ENCODE peak calls at places on chromosomes 7 and 10, in ten cellular contexts. One of them, this sample, is unnamed.

GRCh38 chr7:158117341-158118222 is 470.0 kb downstream of the PTPRN2 start:
- DNase-seq in epithelial cell of esophagus: no peak
- DNase-seq in CD4-positive, CD25-positive, alpha-beta regulatory T cell: no peak
- DNase-seq in CD4-positive, alpha-beta memory T cell: no peak
- DNase-seq in colonic mucosa: no peak
- DNase-seq in iPS DF 6.9: no peak
- DNase-seq in tibial artery: no peak
- DNase-seq in CD8-positive, alpha-beta T cell: no peak
- DNase-seq in SJSA1: no peak
- DNase-seq in naive thymus-derived CD4-positive, alpha-beta T cell: no peak
- DNase-seq in this sample: no peak

GRCh38 chr7:84693483-84693882 is 493.4 kb downstream of the SEMA3D start:
- DNase-seq in epithelial cell of esophagus: no peak
- DNase-seq in CD4-positive, CD25-positive, alpha-beta regulatory T cell: no peak
- DNase-seq in CD4-positive, alpha-beta memory T cell: no peak
- DNase-seq in colonic mucosa: no peak
- DNase-seq in iPS DF 6.9: no peak
- DNase-seq in tibial artery: no peak
- DNase-seq in CD8-positive, alpha-beta T cell: no peak
- DNase-seq in SJSA1: no peak
- DNase-seq in naive thymus-derived CD4-positive, alpha-beta T cell: no peak
- DNase-seq in this sample: no peak

GRCh38 chr7:143979359-143979758 is 20.8 kb upstream of the OR6B1 start:
- DNase-seq in epithelial cell of esophagus: peak
- DNase-seq in CD4-positive, CD25-positive, alpha-beta regulatory T cell: no peak
- DNase-seq in CD4-positive, alpha-beta memory T cell: no peak
- DNase-seq in colonic mucosa: no peak
- DNase-seq in iPS DF 6.9: no peak
- DNase-seq in tibial artery: no peak
- DNase-seq in CD8-positive, alpha-beta T cell: no peak
- DNase-seq in SJSA1: peak
- DNase-seq in naive thymus-derived CD4-positive, alpha-beta T cell: no peak
- DNase-seq in this sample: no peak

GRCh38 chr7:85664341-85664740 is 477.5 kb upstream of the SEMA3D start:
- DNase-seq in epithelial cell of esophagus: no peak
- DNase-seq in CD4-positive, CD25-positive, alpha-beta regulatory T cell: no peak
- DNase-seq in CD4-positive, alpha-beta memory T cell: no peak
- DNase-seq in colonic mucosa: no peak
- DNase-seq in iPS DF 6.9: no peak
- DNase-seq in tibial artery: no peak
- DNase-seq in CD8-positive, alpha-beta T cell: no peak
- DNase-seq in SJSA1: no peak
- DNase-seq in naive thymus-derived CD4-positive, alpha-beta T cell: no peak
- DNase-seq in this sample: no peak

GRCh38 chr7:930975-931758 is 23.3 kb downstream of the ADAP1 start:
- DNase-seq in epithelial cell of esophagus: no peak
- DNase-seq in CD4-positive, CD25-positive, alpha-beta regulatory T cell: no peak
- DNase-seq in CD4-positive, alpha-beta memory T cell: no peak
- DNase-seq in colonic mucosa: no peak
- DNase-seq in iPS DF 6.9: no peak
- DNase-seq in tibial artery: peak
- DNase-seq in CD8-positive, alpha-beta T cell: no peak
- DNase-seq in SJSA1: no peak
- DNase-seq in naive thymus-derived CD4-positive, alpha-beta T cell: no peak
- DNase-seq in this sample: no peak

GRCh38 chr7:143459359-143459758 is 16.1 kb downstream of the TAS2R60 start:
- DNase-seq in epithelial cell of esophagus: no peak
- DNase-seq in CD4-positive, CD25-positive, alpha-beta regulatory T cell: no peak
- DNase-seq in CD4-positive, alpha-beta memory T cell: no peak
- DNase-seq in colonic mucosa: no peak
- DNase-seq in iPS DF 6.9: no peak
- DNase-seq in tibial artery: no peak
- DNase-seq in CD8-positive, alpha-beta T cell: no peak
- DNase-seq in SJSA1: no peak
- DNase-seq in naive thymus-derived CD4-positive, alpha-beta T cell: no peak
- DNase-seq in this sample: no peak

GRCh38 chr10:79930751-79931150 is 18.2 kb downstream of the SFTPD start:
- DNase-seq in epithelial cell of esophagus: no peak
- DNase-seq in CD4-positive, CD25-positive, alpha-beta regulatory T cell: no peak
- DNase-seq in CD4-positive, alpha-beta memory T cell: no peak
- DNase-seq in colonic mucosa: no peak
- DNase-seq in iPS DF 6.9: no peak
- DNase-seq in tibial artery: no peak
- DNase-seq in CD8-positive, alpha-beta T cell: no peak
- DNase-seq in SJSA1: no peak
- DNase-seq in naive thymus-derived CD4-positive, alpha-beta T cell: no peak
- DNase-seq in this sample: no peak

GRCh38 chr10:49549640-49550346 is 10.9 kb upstream of the ERCC6 start:
- DNase-seq in epithelial cell of esophagus: no peak
- DNase-seq in CD4-positive, CD25-positive, alpha-beta regulatory T cell: no peak
- DNase-seq in CD4-positive, alpha-beta memory T cell: no peak
- DNase-seq in colonic mucosa: no peak
- DNase-seq in iPS DF 6.9: no peak
- DNase-seq in tibial artery: no peak
- DNase-seq in CD8-positive, alpha-beta T cell: no peak
- DNase-seq in SJSA1: no peak
- DNase-seq in naive thymus-derived CD4-positive, alpha-beta T cell: no peak
- DNase-seq in this sample: no peak

GRCh38 chr10:35822316-35822715 is 180.2 kb upstream of the FZD8 start:
- DNase-seq in epithelial cell of esophagus: peak
- DNase-seq in CD4-positive, CD25-positive, alpha-beta regulatory T cell: no peak
- DNase-seq in CD4-positive, alpha-beta memory T cell: no peak
- DNase-seq in colonic mucosa: peak
- DNase-seq in iPS DF 6.9: peak
- DNase-seq in tibial artery: peak
- DNase-seq in CD8-positive, alpha-beta T cell: no peak
- DNase-seq in SJSA1: peak
- DNase-seq in naive thymus-derived CD4-positive, alpha-beta T cell: no peak
- DNase-seq in this sample: no peak

GRCh38 chr7:376306-376969 is 86.5 kb downstream of the FOXL3 start:
- DNase-seq in epithelial cell of esophagus: peak
- DNase-seq in CD4-positive, CD25-positive, alpha-beta regulatory T cell: no peak
- DNase-seq in CD4-positive, alpha-beta memory T cell: no peak
- DNase-seq in colonic mucosa: no peak
- DNase-seq in iPS DF 6.9: no peak
- DNase-seq in tibial artery: peak
- DNase-seq in CD8-positive, alpha-beta T cell: no peak
- DNase-seq in SJSA1: no peak
- DNase-seq in naive thymus-derived CD4-positive, alpha-beta T cell: no peak
- DNase-seq in this sample: no peak

GRCh38 chr7:75885011-75885410 is 6.2 kb downstream of the RHBDD2 start:
- DNase-seq in epithelial cell of esophagus: no peak
- DNase-seq in CD4-positive, CD25-positive, alpha-beta regulatory T cell: no peak
- DNase-seq in CD4-positive, alpha-beta memory T cell: no peak
- DNase-seq in colonic mucosa: no peak
- DNase-seq in iPS DF 6.9: no peak
- DNase-seq in tibial artery: no peak
- DNase-seq in CD8-positive, alpha-beta T cell: no peak
- DNase-seq in SJSA1: no peak
- DNase-seq in naive thymus-derived CD4-positive, alpha-beta T cell: no peak
- DNase-seq in this sample: no peak

GRCh38 chr7:4739528-4739992 is 35.9 kb upstream of the AP5Z1 start:
- DNase-seq in epithelial cell of esophagus: peak
- DNase-seq in CD4-positive, CD25-positive, alpha-beta regulatory T cell: peak
- DNase-seq in CD4-positive, alpha-beta memory T cell: peak
- DNase-seq in colonic mucosa: no peak
- DNase-seq in iPS DF 6.9: no peak
- DNase-seq in tibial artery: no peak
- DNase-seq in CD8-positive, alpha-beta T cell: no peak
- DNase-seq in SJSA1: no peak
- DNase-seq in naive thymus-derived CD4-positive, alpha-beta T cell: peak
- DNase-seq in this sample: no peak

DNA sequence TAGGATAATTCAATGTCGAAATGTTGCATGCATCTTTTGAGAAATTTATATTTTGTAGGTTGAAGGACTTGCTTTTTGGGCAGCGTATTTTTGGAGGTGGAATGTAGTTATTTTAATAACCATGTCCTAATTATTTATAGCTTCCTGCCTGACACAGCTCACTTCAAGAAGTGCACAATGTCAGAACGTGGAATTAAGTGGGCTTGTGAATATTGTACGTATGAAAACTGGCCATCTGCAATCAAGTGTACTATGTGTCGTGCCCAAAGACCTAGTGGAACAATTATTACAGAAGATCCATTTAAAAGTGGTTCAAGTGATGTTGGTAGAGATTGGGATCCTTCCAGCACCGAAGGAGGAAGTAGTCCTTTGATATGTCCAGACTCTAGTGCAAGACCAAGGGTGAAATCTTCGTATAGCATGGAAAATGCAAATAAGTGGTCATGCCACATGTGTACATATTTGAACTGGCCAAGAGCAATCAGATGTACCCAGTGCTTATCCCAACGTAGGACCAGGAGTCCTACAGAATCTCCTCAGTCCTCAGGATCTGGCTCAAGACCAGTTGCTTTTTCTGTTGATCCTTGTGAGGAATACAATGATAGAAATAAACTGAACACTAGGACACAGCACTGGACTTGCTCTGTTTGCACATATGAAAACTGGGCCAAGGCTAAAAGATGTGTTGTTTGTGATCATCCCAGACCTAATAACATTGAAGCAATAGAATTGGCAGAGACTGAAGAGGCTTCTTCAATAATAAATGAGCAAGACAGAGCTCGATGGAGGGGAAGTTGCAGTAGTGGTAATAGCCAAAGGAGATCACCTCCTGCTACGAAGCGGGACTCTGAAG is 620 bp downstream of the ZRANB1 start:
- DNase-seq in epithelial cell of esophagus: no peak
- DNase-seq in CD4-positive, CD25-positive, alpha-beta regulatory T cell: no peak
- DNase-seq in CD4-positive, alpha-beta memory T cell: no peak
- DNase-seq in colonic mucosa: no peak
- DNase-seq in iPS DF 6.9: no peak
- DNase-seq in tibial artery: no peak
- DNase-seq in CD8-positive, alpha-beta T cell: no peak
- DNase-seq in SJSA1: no peak
- DNase-seq in naive thymus-derived CD4-positive, alpha-beta T cell: no peak
- DNase-seq in this sample: no peak
- H3K4me3 ChIP-seq in epithelial cell of esophagus: no peak
- H3K4me3 ChIP-seq in CD4-positive, CD25-positive, alpha-beta regulatory T cell: no peak
- H3K4me3 ChIP-seq in CD4-positive, alpha-beta memory T cell: no peak
- H3K4me3 ChIP-seq in colonic mucosa: no peak
- H3K4me3 ChIP-seq in iPS DF 6.9: no peak
- H3K4me3 ChIP-seq in tibial artery: no peak
- H3K4me3 ChIP-seq in CD8-positive, alpha-beta T cell: no peak
- H3K4me3 ChIP-seq in SJSA1: no peak
- H3K4me3 ChIP-seq in naive thymus-derived CD4-positive, alpha-beta T cell: no peak
- H3K4me3 ChIP-seq in this sample: no peak

DNA sequence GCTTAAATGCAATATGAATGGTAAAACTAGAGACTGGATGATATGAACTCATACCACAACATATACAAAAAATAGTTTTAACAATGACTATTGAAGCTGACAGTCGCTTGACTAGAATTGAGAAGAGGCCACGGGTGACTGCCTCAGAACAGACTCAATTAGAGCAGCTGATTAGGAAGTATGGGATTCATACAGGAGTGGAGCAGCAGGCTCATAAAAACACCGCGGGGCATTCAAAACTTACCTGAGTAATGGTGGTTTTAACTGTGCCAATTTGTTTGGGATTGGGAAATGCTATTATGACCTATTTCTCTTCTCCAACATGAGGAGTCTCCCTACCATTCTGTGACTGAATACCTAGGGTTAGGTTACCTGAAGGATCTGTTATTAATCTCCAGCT is 2.1 kb downstream of the CADPS2 start:
- DNase-seq in epithelial cell of esophagus: peak
- DNase-seq in CD4-positive, CD25-positive, alpha-beta regulatory T cell: no peak
- DNase-seq in CD4-positive, alpha-beta memory T cell: no peak
- DNase-seq in colonic mucosa: no peak
- DNase-seq in iPS DF 6.9: no peak
- DNase-seq in tibial artery: no peak
- DNase-seq in CD8-positive, alpha-beta T cell: no peak
- DNase-seq in SJSA1: no peak
- DNase-seq in naive thymus-derived CD4-positive, alpha-beta T cell: no peak
- DNase-seq in this sample: no peak
- H3K4me3 ChIP-seq in epithelial cell of esophagus: no peak
- H3K4me3 ChIP-seq in CD4-positive, CD25-positive, alpha-beta regulatory T cell: no peak
- H3K4me3 ChIP-seq in CD4-positive, alpha-beta memory T cell: no peak
- H3K4me3 ChIP-seq in colonic mucosa: no peak
- H3K4me3 ChIP-seq in iPS DF 6.9: no peak
- H3K4me3 ChIP-seq in tibial artery: no peak
- H3K4me3 ChIP-seq in CD8-positive, alpha-beta T cell: no peak
- H3K4me3 ChIP-seq in SJSA1: no peak
- H3K4me3 ChIP-seq in naive thymus-derived CD4-positive, alpha-beta T cell: no peak
- H3K4me3 ChIP-seq in this sample: no peak

DNA sequence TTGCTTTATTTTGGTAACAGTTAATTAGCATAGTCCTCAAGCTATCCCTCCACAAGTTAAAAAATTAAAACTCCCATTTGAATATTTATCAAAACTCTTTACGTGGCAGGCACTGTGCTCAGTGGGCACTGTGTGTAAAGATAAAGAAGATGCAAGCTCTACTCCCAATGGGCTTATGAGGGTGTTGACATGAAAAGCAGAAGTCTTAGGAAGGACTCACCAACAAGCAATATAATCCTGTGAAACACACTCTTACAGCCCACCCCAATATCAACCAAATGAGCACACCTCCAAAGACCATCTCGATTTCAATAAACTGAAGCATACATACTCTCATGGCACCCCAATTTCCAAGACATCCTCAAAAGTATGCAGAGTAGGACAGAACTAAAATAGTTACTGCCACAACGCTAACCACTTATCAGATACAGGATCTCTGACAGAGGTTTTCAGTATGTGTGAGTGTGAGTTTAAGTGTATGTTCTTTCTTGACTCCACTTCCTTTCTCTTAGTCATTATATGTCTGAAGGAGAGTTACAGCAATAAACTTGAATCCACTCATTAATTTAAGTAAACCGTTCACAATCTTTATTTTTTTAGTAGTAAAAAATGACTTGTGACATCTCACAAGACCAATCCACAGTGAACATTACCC is 120.0 kb downstream of the PDE1C start:
- DNase-seq in epithelial cell of esophagus: peak
- DNase-seq in CD4-positive, CD25-positive, alpha-beta regulatory T cell: no peak
- DNase-seq in CD4-positive, alpha-beta memory T cell: no peak
- DNase-seq in colonic mucosa: no peak
- DNase-seq in iPS DF 6.9: no peak
- DNase-seq in tibial artery: no peak
- DNase-seq in CD8-positive, alpha-beta T cell: no peak
- DNase-seq in SJSA1: no peak
- DNase-seq in naive thymus-derived CD4-positive, alpha-beta T cell: no peak
- DNase-seq in this sample: no peak
- H3K4me3 ChIP-seq in epithelial cell of esophagus: no peak
- H3K4me3 ChIP-seq in CD4-positive, CD25-positive, alpha-beta regulatory T cell: no peak
- H3K4me3 ChIP-seq in CD4-positive, alpha-beta memory T cell: no peak
- H3K4me3 ChIP-seq in colonic mucosa: no peak
- H3K4me3 ChIP-seq in iPS DF 6.9: no peak
- H3K4me3 ChIP-seq in tibial artery: no peak
- H3K4me3 ChIP-seq in CD8-positive, alpha-beta T cell: no peak
- H3K4me3 ChIP-seq in SJSA1: no peak
- H3K4me3 ChIP-seq in naive thymus-derived CD4-positive, alpha-beta T cell: no peak
- H3K4me3 ChIP-seq in this sample: no peak

DNA sequence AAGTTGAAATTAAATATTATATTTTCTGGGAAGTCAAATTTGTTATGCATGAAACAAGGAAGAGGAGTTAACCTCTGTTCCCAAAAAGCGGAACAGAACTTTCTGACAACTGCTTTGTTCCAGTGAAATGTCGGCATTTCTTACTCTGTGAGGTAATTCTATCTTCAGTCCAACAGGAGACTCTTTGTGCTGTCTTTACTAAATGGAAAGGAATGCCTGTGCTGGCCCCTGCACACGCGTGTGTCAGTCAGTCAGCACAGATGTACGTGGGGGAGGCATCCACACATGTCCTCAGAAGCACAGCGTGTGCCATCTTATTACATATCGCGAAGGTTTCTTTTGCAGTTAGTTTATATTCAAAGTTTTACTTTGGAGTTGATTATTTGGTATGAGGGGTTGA is 37.5 kb downstream of the NET1 start:
- DNase-seq in epithelial cell of esophagus: peak
- DNase-seq in CD4-positive, CD25-positive, alpha-beta regulatory T cell: no peak
- DNase-seq in CD4-positive, alpha-beta memory T cell: no peak
- DNase-seq in colonic mucosa: no peak
- DNase-seq in iPS DF 6.9: no peak
- DNase-seq in tibial artery: no peak
- DNase-seq in CD8-positive, alpha-beta T cell: no peak
- DNase-seq in SJSA1: peak
- DNase-seq in naive thymus-derived CD4-positive, alpha-beta T cell: no peak
- DNase-seq in this sample: no peak
- H3K4me3 ChIP-seq in epithelial cell of esophagus: peak
- H3K4me3 ChIP-seq in CD4-positive, CD25-positive, alpha-beta regulatory T cell: no peak
- H3K4me3 ChIP-seq in CD4-positive, alpha-beta memory T cell: no peak
- H3K4me3 ChIP-seq in colonic mucosa: peak
- H3K4me3 ChIP-seq in iPS DF 6.9: no peak
- H3K4me3 ChIP-seq in tibial artery: peak
- H3K4me3 ChIP-seq in CD8-positive, alpha-beta T cell: no peak
- H3K4me3 ChIP-seq in SJSA1: no peak
- H3K4me3 ChIP-seq in naive thymus-derived CD4-positive, alpha-beta T cell: no peak
- H3K4me3 ChIP-seq in this sample: no peak

This sample was measured in CD8-positive, alpha-beta memory T cell.